ENCODE peak calls at places on chromosome 20, in five cellular contexts. I, O, N, M and Z are unnamed samples.
A peak's percentile ranks its signal among the peaks of the same experiment; 100 is the strongest.

GRCh38 chr20:36975085-36975829 is 23.7 kb upstream of the SAMHD1 start:
- DNase-seq in O (no peak), I (no peak), M (no peak), N (no peak), Z (no peak)

GRCh38 chr20:42379385-42379784 is 761.2 kb upstream of the CHD6 start:
- DNase-seq in M (no peak), I (no peak), O (no peak), N (no peak), Z (no peak)

GRCh38 chr20:13874269-13875158 is 89.7 kb downstream of the NDUFAF5 start:
- DNase-seq in M (no peak), O (peak; percentile 74), N (no peak), I (no peak), Z (no peak)

GRCh38 chr20:64130271-64130670 is 22.9 kb upstream of the NPBWR2 start:
- DNase-seq in O (no peak), I (no peak), N (no peak), M (no peak), Z (no peak)

GRCh38 chr20:49915380-49916145 is at the start of gene SPATA2:
- DNase-seq in O (peak; percentile 98), M (peak; percentile 96), N (peak; percentile 97), I (peak; percentile 93), Z (peak; percentile 99)

GRCh38 chr20:35506179-35506578 is 23.3 kb downstream of the C20orf173 start:
- DNase-seq in O (no peak), N (no peak), I (no peak), M (no peak), Z (no peak)

GRCh38 chr20:64090165-64090564 is 6.0 kb upstream of the LKAAEAR1 start:
- DNase-seq in O (no peak), M (no peak), N (no peak), I (no peak), Z (no peak)

GRCh38 chr20:40961686-40962640 is 66.7 kb upstream of the TOP1 start:
- DNase-seq in M (no peak), N (no peak), O (no peak), I (peak; percentile 80), Z (no peak)

GRCh38 chr20:19913927-19914614 is 103.1 kb upstream of the NAA20 start:
- DNase-seq in O (no peak), N (no peak), I (peak; percentile 94), M (no peak), Z (no peak)

GRCh38 chr20:37522258-37523011 is 1.4 kb downstream of the NNAT start:
- DNase-seq in O (peak; percentile 95), M (no peak), I (peak; percentile 89), N (peak; percentile 40), Z (no peak)

GRCh38 chr20:35912877-35913276 is 41.4 kb downstream of the SCAND1 start:
- DNase-seq in M (no peak), I (no peak), N (no peak), O (no peak), Z (no peak)

GRCh38 chr20:56637576-56637975 is 8.5 kb downstream of the TFAP2C start:
- DNase-seq in N (no peak), I (no peak), M (no peak), O (no peak), Z (no peak)

GRCh38 chr20:31769681-31770080 is 30.6 kb downstream of the TPX2 start:
- DNase-seq in N (no peak), O (no peak), I (no peak), M (no peak), Z (no peak)

GRCh38 chr20:46215913-46216707 is 92.2 kb downstream of the CDH22 start:
- DNase-seq in I (no peak), O (peak; percentile 80), M (peak; percentile 32), N (peak; percentile 17), Z (no peak)

GRCh38 chr20:47227576-47227975 is 128.9 kb downstream of the ZMYND8 start:
- DNase-seq in O (no peak), I (no peak), M (no peak), N (no peak), Z (no peak)

GRCh38 chr20:47380481-47380880 is 24.0 kb upstream of the ZMYND8 start:
- DNase-seq in N (no peak), O (no peak), I (no peak), M (no peak), Z (no peak)

GRCh38 chr20:5095931-5096330 is 23.8 kb downstream of the PCNA start:
- DNase-seq in O (no peak), I (no peak), M (no peak), N (no peak), Z (no peak)

GRCh38 chr20:16257813-16258430 is 315.3 kb downstream of the KIF16B start:
- DNase-seq in N (no peak), M (no peak), O (no peak), I (no peak), Z (no peak)

GRCh38 chr20:59149678-59150504 is 13.7 kb upstream of the ZNF831 start:
- DNase-seq in I (no peak), O (no peak), M (no peak), N (no peak), Z (no peak)

GRCh38 chr20:25052255-25053206 is 5.4 kb downstream of the ACSS1 start:
- DNase-seq in M (peak; percentile 18), O (no peak), N (peak; percentile 4), I (peak; percentile 52), Z (no peak)

GRCh38 chr20:42204261-42204660 is 586.1 kb upstream of the CHD6 start:
- DNase-seq in I (no peak), O (no peak), N (no peak), M (no peak), Z (no peak)

GRCh38 chr20:3311623-3312022 is 72.6 kb upstream of the SLC4A11 start:
- DNase-seq in M (no peak), I (no peak), N (no peak), O (no peak), Z (no peak)

GRCh38 chr20:50534567-50534966 is 24.4 kb downstream of the PTPN1 start:
- DNase-seq in M (no peak), O (no peak), N (peak; percentile 90), I (peak; percentile 58), Z (no peak)

GRCh38 chr20:3101737-3102574 is 17.4 kb upstream of the AVP start:
- DNase-seq in M (no peak), O (no peak), N (no peak), I (no peak), Z (no peak)

GRCh38 chr20:43389839-43390626 is 67.7 kb upstream of the SRSF6 start:
- DNase-seq in N (no peak), O (no peak), I (no peak), M (no peak), Z (no peak)

GRCh38 chr20:47785321-47785899 is at the start of gene SULF2:
- DNase-seq in O (peak; percentile 61), M (peak; percentile 31), I (no peak), N (peak; percentile 13), Z (no peak)

GRCh38 chr20:45933231-45934045 is 1.0 kb upstream of the PCIF1 start:
- DNase-seq in N (peak; percentile 76), I (peak; percentile 81), O (peak; percentile 97), M (peak; percentile 79), Z (no peak)

GRCh38 chr20:57680934-57681914 is 28.6 kb downstream of the PMEPA1 start:
- DNase-seq in M (no peak), I (no peak), O (no peak), N (no peak), Z (no peak)
- TF ChIP-seq CTCF in M (no peak), I (no peak), O (no peak), N (no peak), Z (no peak)

GRCh38 chr20:44735816-44736169 is 9.9 kb upstream of the KCNK15 start:
- DNase-seq in O (no peak), N (no peak), M (no peak), I (no peak), Z (no peak)

GRCh38 chr20:44737116-44737515 is 8.5 kb upstream of the KCNK15 start:
- DNase-seq in O (no peak), M (no peak), N (no peak), I (no peak), Z (no peak)

GRCh38 chr20:44733341-44734069 is 12.2 kb upstream of the KCNK15 start:
- DNase-seq in M (peak; percentile 55), N (peak; percentile 77), I (peak; percentile 78), O (peak; percentile 88), Z (peak; percentile 39)

GRCh38 chr20:44736170-44737021 is 9.3 kb upstream of the KCNK15 start:
- DNase-seq in O (peak; percentile 95), M (peak; percentile 63), I (peak; percentile 75), N (peak; percentile 91), Z (no peak)

GRCh38 chr20:44734938-44735337 is 10.7 kb upstream of the KCNK15 start:
- DNase-seq in M (no peak), I (peak; percentile 75), N (peak; percentile 75), O (peak; percentile 82), Z (no peak)
- TF ChIP-seq CTCF in M (no peak), I (peak; percentile 26), N (peak; percentile 36), O (no peak), Z (no peak)

DNA sequence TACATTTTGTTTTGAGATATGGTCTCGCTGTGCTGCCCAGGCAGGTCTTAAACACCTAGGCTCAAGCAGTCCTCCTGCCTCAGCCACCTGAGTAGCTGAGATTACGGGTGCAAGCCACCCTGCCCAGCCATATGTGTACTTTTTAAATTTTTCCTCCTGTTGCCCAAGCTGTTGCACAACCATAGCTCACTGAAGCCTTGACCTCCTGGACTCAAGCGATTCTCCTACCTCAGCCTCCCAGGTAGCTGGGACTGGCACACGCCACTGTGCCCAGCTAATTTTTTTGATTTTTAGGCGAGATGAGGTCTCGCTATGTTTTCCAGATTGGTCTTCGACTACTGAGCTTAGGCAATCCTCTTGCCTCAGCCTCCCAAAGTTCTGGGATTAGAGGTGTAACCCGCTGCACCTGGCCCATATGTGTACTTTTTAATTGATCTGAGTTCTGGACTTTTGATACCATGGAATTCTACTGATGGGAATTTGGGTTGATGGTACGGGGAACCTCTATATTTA is 44.9 kb downstream of the ITCH start:
- DNase-seq in N (no peak), O (no peak), M (no peak), I (no peak), Z (no peak)
- TF ChIP-seq CTCF in N (no peak), O (no peak), M (no peak), I (no peak), Z (no peak)

GRCh38 chr20:44785768-44786167 is 24.6 kb downstream of the RIMS4 start:
- DNase-seq in N (no peak), O (peak; percentile 83), M (no peak), I (peak; percentile 42), Z (no peak)
- TF ChIP-seq CTCF in N (no peak), O (peak; percentile 56), M (no peak), I (peak; percentile 11), Z (no peak)